ENCODE peak calls at places on chromosomes 13 and 19, in five cellular contexts. One of them, this sample, is unnamed. For H3K4me1 and H3K9me3, the result is how much of the 10 kb centered on the place peaks cover.

GRCh38 chr13:97338571-97338970 is 95.4 kb upstream of the RAP2A start:
- DNase-seq in tibial artery: no peak
- DNase-seq in CD4-positive, alpha-beta memory T cell: no peak
- DNase-seq in effector memory CD4-positive, alpha-beta T cell: no peak
- DNase-seq in left lung: no peak
- DNase-seq in this sample: no peak

GRCh38 chr19:51375504-51376221 is 3.2 kb upstream of the NKG7 start:
- DNase-seq in tibial artery: no peak
- DNase-seq in CD4-positive, alpha-beta memory T cell: peak
- DNase-seq in effector memory CD4-positive, alpha-beta T cell: peak
- DNase-seq in left lung: no peak
- DNase-seq in this sample: no peak

GRCh38 chr13:49998714-49999624 is 2.1 kb downstream of the TRIM13 start:
- DNase-seq in tibial artery: no peak
- DNase-seq in CD4-positive, alpha-beta memory T cell: no peak
- DNase-seq in effector memory CD4-positive, alpha-beta T cell: no peak
- DNase-seq in left lung: no peak
- DNase-seq in this sample: no peak

GRCh38 chr19:29431332-29431731 is 94.5 kb upstream of the VSTM2B start:
- DNase-seq in tibial artery: no peak
- DNase-seq in CD4-positive, alpha-beta memory T cell: no peak
- DNase-seq in effector memory CD4-positive, alpha-beta T cell: no peak
- DNase-seq in left lung: no peak
- DNase-seq in this sample: no peak

GRCh38 chr19:40192758-40193586 is 1.7 kb downstream of the MAP3K10 start:
- DNase-seq in tibial artery: no peak
- DNase-seq in CD4-positive, alpha-beta memory T cell: no peak
- DNase-seq in effector memory CD4-positive, alpha-beta T cell: no peak
- DNase-seq in left lung: no peak
- DNase-seq in this sample: no peak

GRCh38 chr13:51252954-51253531 is 30.8 kb downstream of the FAM124A start:
- DNase-seq in tibial artery: no peak
- DNase-seq in CD4-positive, alpha-beta memory T cell: no peak
- DNase-seq in effector memory CD4-positive, alpha-beta T cell: no peak
- DNase-seq in left lung: no peak
- DNase-seq in this sample: no peak

GRCh38 chr13:39347926-39348901 is 254.8 kb downstream of the LHFPL6 start:
- DNase-seq in tibial artery: no peak
- DNase-seq in CD4-positive, alpha-beta memory T cell: no peak
- DNase-seq in effector memory CD4-positive, alpha-beta T cell: no peak
- DNase-seq in left lung: no peak
- DNase-seq in this sample: no peak

GRCh38 chr13:30751183-30751933 is 16.0 kb downstream of the ALOX5AP start:
- DNase-seq in tibial artery: no peak
- DNase-seq in CD4-positive, alpha-beta memory T cell: no peak
- DNase-seq in effector memory CD4-positive, alpha-beta T cell: no peak
- DNase-seq in left lung: no peak
- DNase-seq in this sample: no peak

GRCh38 chr19:1227313-1227626 is 10.5 kb downstream of the CBARP start:
- DNase-seq in tibial artery: no peak
- DNase-seq in CD4-positive, alpha-beta memory T cell: no peak
- DNase-seq in effector memory CD4-positive, alpha-beta T cell: no peak
- DNase-seq in left lung: no peak
- DNase-seq in this sample: no peak
- H3K27ac ChIP-seq in tibial artery: no peak
- H3K27ac ChIP-seq in CD4-positive, alpha-beta memory T cell: no peak
- H3K27ac ChIP-seq in effector memory CD4-positive, alpha-beta T cell: no peak
- H3K27ac ChIP-seq in left lung: no peak
- H3K27ac ChIP-seq in this sample: no peak

GRCh38 chr13:102599451-102600012 is 2.7 kb downstream of the TPP2 start:
- DNase-seq in tibial artery: no peak
- DNase-seq in CD4-positive, alpha-beta memory T cell: peak
- DNase-seq in effector memory CD4-positive, alpha-beta T cell: no peak
- DNase-seq in left lung: no peak
- DNase-seq in this sample: no peak
- H3K4me1 ChIP-seq in tibial artery: under half
- H3K4me1 ChIP-seq in CD4-positive, alpha-beta memory T cell: half or more
- H3K4me1 ChIP-seq in effector memory CD4-positive, alpha-beta T cell: under half
- H3K4me1 ChIP-seq in left lung: half or more
- H3K4me1 ChIP-seq in this sample: under half

GRCh38 chr19:57789288-57789687 is 19.8 kb downstream of the ZNF586 start:
- DNase-seq in tibial artery: no peak
- DNase-seq in CD4-positive, alpha-beta memory T cell: no peak
- DNase-seq in effector memory CD4-positive, alpha-beta T cell: no peak
- DNase-seq in left lung: no peak
- DNase-seq in this sample: no peak
- H3K9me3 ChIP-seq in tibial artery: half or more
- H3K9me3 ChIP-seq in CD4-positive, alpha-beta memory T cell: under half
- H3K9me3 ChIP-seq in effector memory CD4-positive, alpha-beta T cell: under half
- H3K9me3 ChIP-seq in left lung: under half
- H3K9me3 ChIP-seq in this sample: under half

DNA sequence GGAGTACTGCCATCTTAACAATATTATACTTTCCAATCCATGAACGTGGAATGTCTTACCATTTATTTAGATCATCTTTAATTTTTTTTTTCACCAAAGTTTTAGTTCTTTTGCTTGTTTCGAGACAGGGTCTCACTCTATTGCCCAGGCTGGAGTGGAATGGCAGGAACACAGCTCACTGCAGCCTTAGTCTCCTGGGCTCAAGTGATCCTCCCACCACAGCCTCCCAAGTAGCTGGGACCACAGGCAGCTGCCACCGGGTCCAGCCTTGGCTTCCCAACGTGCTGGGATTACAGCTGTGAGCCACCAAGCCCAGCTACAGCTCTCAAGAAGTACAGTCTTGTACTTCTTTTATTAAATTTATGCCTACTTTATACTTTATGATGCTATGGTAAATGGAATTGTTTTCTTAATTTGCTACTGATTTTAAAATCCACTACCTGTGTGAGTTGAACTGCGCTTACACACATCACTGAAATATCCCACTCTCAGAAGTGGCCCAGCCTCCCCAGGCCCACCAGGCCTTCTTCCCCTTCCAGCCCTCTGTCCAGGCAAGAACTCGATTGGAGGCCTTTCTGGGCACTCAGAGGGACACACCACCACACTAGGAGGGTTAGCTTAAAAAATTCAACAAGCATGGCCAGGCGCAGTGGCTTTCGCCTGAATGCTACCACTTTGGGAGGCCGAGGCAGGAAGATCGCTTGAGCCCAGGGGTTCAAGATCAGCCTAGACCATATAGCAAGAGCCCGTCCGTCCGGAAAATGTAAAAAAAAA is 1.0 kb upstream of the PGLS start:
- DNase-seq in tibial artery: no peak
- DNase-seq in CD4-positive, alpha-beta memory T cell: no peak
- DNase-seq in effector memory CD4-positive, alpha-beta T cell: no peak
- DNase-seq in left lung: no peak
- DNase-seq in this sample: no peak
- H3K27ac ChIP-seq in tibial artery: peak
- H3K27ac ChIP-seq in CD4-positive, alpha-beta memory T cell: peak
- H3K27ac ChIP-seq in effector memory CD4-positive, alpha-beta T cell: peak
- H3K27ac ChIP-seq in left lung: peak
- H3K27ac ChIP-seq in this sample: peak

GRCh38 chr19:49111218-49111998 is 2.8 kb upstream of the LIN7B start:
- DNase-seq in tibial artery: no peak
- DNase-seq in CD4-positive, alpha-beta memory T cell: no peak
- DNase-seq in effector memory CD4-positive, alpha-beta T cell: no peak
- DNase-seq in left lung: no peak
- DNase-seq in this sample: no peak
- H3K4me1 ChIP-seq in tibial artery: under half
- H3K4me1 ChIP-seq in CD4-positive, alpha-beta memory T cell: under half
- H3K4me1 ChIP-seq in effector memory CD4-positive, alpha-beta T cell: under half
- H3K4me1 ChIP-seq in left lung: under half
- H3K4me1 ChIP-seq in this sample: under half

GRCh38 chr13:103810026-103810425 is 743.8 kb upstream of the SLC10A2 start:
- DNase-seq in tibial artery: no peak
- DNase-seq in CD4-positive, alpha-beta memory T cell: no peak
- DNase-seq in effector memory CD4-positive, alpha-beta T cell: no peak
- DNase-seq in left lung: no peak
- DNase-seq in this sample: no peak
- H3K9me3 ChIP-seq in tibial artery: under half
- H3K9me3 ChIP-seq in CD4-positive, alpha-beta memory T cell: under half
- H3K9me3 ChIP-seq in effector memory CD4-positive, alpha-beta T cell: under half
- H3K9me3 ChIP-seq in left lung: under half
- H3K9me3 ChIP-seq in this sample: under half

GRCh38 chr19:42323852-42324654 is 1.4 kb upstream of the MEGF8 start:
- DNase-seq in tibial artery: no peak
- DNase-seq in CD4-positive, alpha-beta memory T cell: no peak
- DNase-seq in effector memory CD4-positive, alpha-beta T cell: no peak
- DNase-seq in left lung: no peak
- DNase-seq in this sample: peak

GRCh38 chr19:42323473-42323851 is 2.0 kb upstream of the MEGF8 start:
- DNase-seq in tibial artery: no peak
- DNase-seq in CD4-positive, alpha-beta memory T cell: no peak
- DNase-seq in effector memory CD4-positive, alpha-beta T cell: no peak
- DNase-seq in left lung: no peak
- DNase-seq in this sample: no peak

GRCh38 chr19:42325896-42326771 is 699 bp downstream of the MEGF8 start:
- DNase-seq in tibial artery: no peak
- DNase-seq in CD4-positive, alpha-beta memory T cell: no peak
- DNase-seq in effector memory CD4-positive, alpha-beta T cell: no peak
- DNase-seq in left lung: no peak
- DNase-seq in this sample: no peak

GRCh38 chr19:42325308-42325895 is at the start of gene MEGF8:
- DNase-seq in tibial artery: peak
- DNase-seq in CD4-positive, alpha-beta memory T cell: peak
- DNase-seq in effector memory CD4-positive, alpha-beta T cell: peak
- DNase-seq in left lung: peak
- DNase-seq in this sample: peak

DNA sequence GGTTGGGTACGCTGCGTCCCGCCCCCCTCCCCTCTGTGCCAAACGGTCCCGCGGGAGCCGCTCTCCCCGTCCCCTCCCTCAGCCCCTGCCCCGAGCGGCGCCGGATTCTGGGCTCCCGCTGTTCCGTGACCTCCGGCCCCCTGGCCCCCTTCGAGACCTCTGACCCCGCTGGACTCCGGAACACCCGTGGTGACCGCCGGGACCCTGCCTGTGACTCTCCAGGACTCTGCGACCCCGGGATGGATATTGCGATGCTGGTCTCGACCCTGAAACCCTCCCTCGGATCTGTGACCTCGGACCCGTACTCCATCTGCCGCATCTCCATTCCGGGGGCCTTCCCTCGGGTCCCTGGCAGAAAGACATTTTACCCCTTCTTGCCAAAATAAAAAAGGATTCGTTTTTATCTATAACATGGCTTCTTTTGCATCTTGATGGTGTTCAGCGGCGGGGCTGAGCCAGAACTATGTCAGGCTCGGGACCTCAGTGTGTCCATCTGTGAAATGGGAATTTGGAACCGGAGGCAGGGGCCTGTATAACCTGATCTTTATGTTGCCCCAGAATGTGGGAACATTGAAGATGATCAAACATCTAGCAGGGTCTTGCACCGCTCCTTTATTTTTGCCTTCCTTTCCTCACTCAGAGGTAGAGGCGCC is 654 bp upstream of the MEGF8 start:
- DNase-seq in tibial artery: no peak
- DNase-seq in CD4-positive, alpha-beta memory T cell: no peak
- DNase-seq in effector memory CD4-positive, alpha-beta T cell: no peak
- DNase-seq in left lung: no peak
- DNase-seq in this sample: no peak
- H3K27ac ChIP-seq in tibial artery: no peak
- H3K27ac ChIP-seq in CD4-positive, alpha-beta memory T cell: no peak
- H3K27ac ChIP-seq in effector memory CD4-positive, alpha-beta T cell: no peak
- H3K27ac ChIP-seq in left lung: peak
- H3K27ac ChIP-seq in this sample: no peak

GRCh38 chr19:46298477-46299003 is 1.7 kb downstream of the HIF3A start:
- DNase-seq in tibial artery: no peak
- DNase-seq in CD4-positive, alpha-beta memory T cell: no peak
- DNase-seq in effector memory CD4-positive, alpha-beta T cell: no peak
- DNase-seq in left lung: no peak
- DNase-seq in this sample: no peak
- H3K4me1 ChIP-seq in tibial artery: half or more
- H3K4me1 ChIP-seq in CD4-positive, alpha-beta memory T cell: under half
- H3K4me1 ChIP-seq in effector memory CD4-positive, alpha-beta T cell: under half
- H3K4me1 ChIP-seq in left lung: half or more
- H3K4me1 ChIP-seq in this sample: half or more

This sample was measured in upper lobe of right lung.